ENCODE peak calls at places on chromosome 19, in eight cellular contexts. H, P, C, M, O, A, Q and F are unnamed samples.
A peak's percentile ranks its signal among the peaks of the same experiment; 100 is the strongest.

GRCh38 chr19:4713384-4713951 is 10.2 kb downstream of the DPP9 start:
- DNase-seq in O (no peak), P (no peak), A (no peak), H (peak; percentile 76), M (peak; percentile 76), Q (peak; percentile 94), C (no peak), F (peak; percentile 99)

GRCh38 chr19:29831041-29831548 is 19.3 kb downstream of the CCNE1 start:
- DNase-seq in H (no peak), C (peak; percentile 43), Q (no peak), M (peak; percentile 49), P (no peak), A (no peak), O (no peak), F (no peak)

GRCh38 chr19:49767967-49768581 is 1.3 kb downstream of the AP2A1 start:
- DNase-seq in C (no peak), M (no peak), P (no peak), H (no peak), Q (no peak), O (no peak), A (no peak), F (no peak)

GRCh38 chr19:58509731-58510083 is 2.1 kb downstream of the SLC27A5 start:
- DNase-seq in Q (no peak), O (no peak), C (no peak), M (no peak), P (no peak), A (no peak), H (no peak), F (no peak)

GRCh38 chr19:3520166-3521103 is 14.3 kb downstream of the FZR1 start:
- DNase-seq in P (no peak), A (no peak), H (no peak), Q (no peak), C (no peak), O (no peak), M (peak; percentile 60), F (no peak)

GRCh38 chr19:18059297-18059696 is 27.4 kb downstream of the IL12RB1 start:
- DNase-seq in C (no peak), P (no peak), Q (no peak), H (no peak), O (no peak), M (no peak), A (no peak), F (no peak)

GRCh38 chr19:39390460-39390758 is 497 bp downstream of the PAF1 start:
- DNase-seq in A (no peak), H (no peak), C (no peak), M (no peak), P (no peak), O (no peak), Q (no peak), F (no peak)

GRCh38 chr19:42281175-42282035 is 12.4 kb downstream of the CIC start:
- DNase-seq in O (no peak), C (no peak), Q (no peak), H (no peak), M (no peak), P (peak; percentile 82), A (peak; percentile 50), F (no peak)

GRCh38 chr19:48108997-48109782 is 1.4 kb downstream of the PLA2G4C start:
- DNase-seq in O (no peak), A (no peak), C (no peak), H (no peak), Q (no peak), M (no peak), P (no peak), F (no peak)

GRCh38 chr19:34431681-34432402 is 3.7 kb downstream of the UBA2 start:
- DNase-seq in C (no peak), O (no peak), A (no peak), H (no peak), P (no peak), Q (no peak), M (no peak), F (no peak)

GRCh38 chr19:48629599-48630288 is 7.4 kb downstream of the DBP start:
- DNase-seq in O (no peak), A (no peak), M (peak; percentile 75), P (peak; percentile 51), C (no peak), H (no peak), Q (no peak), F (no peak)

GRCh38 chr19:49161987-49162386 is 4.4 kb downstream of the TRPM4 start:
- DNase-seq in P (no peak), Q (no peak), O (no peak), C (no peak), M (no peak), H (no peak), A (no peak), F (no peak)

GRCh38 chr19:13817018-13817614 is 21.9 kb downstream of the ZSWIM4 start:
- DNase-seq in O (peak; percentile 83), C (no peak), H (no peak), Q (no peak), P (no peak), A (no peak), M (peak; percentile 84), F (no peak)

GRCh38 chr19:10517760-10518443 is 655 bp upstream of the S1PR5 start:
- DNase-seq in H (no peak), A (peak; percentile 18), P (peak; percentile 72), C (no peak), M (no peak), O (no peak), Q (no peak), F (no peak)

GRCh38 chr19:44308011-44308410 is 3.2 kb upstream of the ZNF235 start:
- DNase-seq in O (no peak), A (no peak), C (no peak), M (no peak), H (no peak), P (no peak), Q (no peak), F (peak; percentile 49)

GRCh38 chr19:1773173-1773572 is 19.9 kb downstream of the ONECUT3 start:
- DNase-seq in Q (no peak), A (no peak), H (peak; percentile 25), M (no peak), P (no peak), C (no peak), O (no peak), F (peak; percentile 34)

GRCh38 chr19:38562096-38562495 is 55.7 kb downstream of the MAP4K1 start:
- DNase-seq in A (no peak), C (no peak), H (no peak), Q (no peak), O (no peak), M (no peak), P (no peak), F (no peak)

GRCh38 chr19:56423276-56423984 is 19.3 kb downstream of the ZNF583 start:
- DNase-seq in O (no peak), A (no peak), H (no peak), P (no peak), C (no peak), M (no peak), Q (no peak), F (no peak)

GRCh38 chr19:54253331-54254194 is 3.5 kb downstream of the LILRB5 start:
- DNase-seq in P (no peak), C (no peak), O (no peak), A (no peak), Q (no peak), H (no peak), M (no peak), F (no peak)

GRCh38 chr19:13619203-13619632 is 112.9 kb upstream of the CACNA1A start:
- DNase-seq in M (no peak), A (no peak), C (no peak), O (no peak), P (no peak), H (peak; percentile 42), Q (no peak), F (no peak)

GRCh38 chr19:34217952-34218817 is 36.2 kb upstream of the GARRE1 start:
- DNase-seq in P (no peak), M (no peak), H (peak; percentile 95), Q (peak; percentile 96), O (no peak), A (no peak), C (peak; percentile 59), F (peak; percentile 76)

GRCh38 chr19:29665826-29666633 is 769 bp downstream of the PLEKHF1 start:
- DNase-seq in H (no peak), A (no peak), P (no peak), Q (no peak), O (peak; percentile 70), M (peak; percentile 67), C (no peak), F (no peak)

GRCh38 chr19:4673726-4674125 is 3.6 kb upstream of the MYDGF start:
- DNase-seq in Q (no peak), A (no peak), M (no peak), C (no peak), P (no peak), O (no peak), H (no peak), F (no peak)

GRCh38 chr19:48959341-48960239 is 4.9 kb downstream of the BAX start:
- DNase-seq in A (no peak), H (no peak), O (peak; percentile 80), Q (no peak), P (no peak), M (no peak), C (no peak), F (no peak)

GRCh38 chr19:4755459-4755858 is 31.8 kb upstream of the DPP9 start:
- DNase-seq in M (no peak), Q (no peak), H (no peak), A (no peak), P (no peak), O (no peak), C (no peak), F (no peak)

GRCh38 chr19:48480476-48481190 is 11.5 kb downstream of the CYTH2 start:
- DNase-seq in A (peak; percentile 10), H (no peak), C (peak; percentile 64), P (peak; percentile 71), O (peak; percentile 88), M (peak; percentile 76), Q (no peak), F (no peak)

GRCh38 chr19:31064486-31064885 is 284.8 kb downstream of the TSHZ3 start:
- DNase-seq in Q (no peak), M (no peak), H (peak; percentile 11), C (no peak), O (no peak), P (no peak), A (no peak), F (no peak)

GRCh38 chr19:54444737-54445136 is 4.3 kb upstream of the LENG8 start:
- DNase-seq in H (no peak), M (no peak), O (no peak), C (no peak), A (no peak), Q (no peak), P (no peak), F (no peak)

GRCh38 chr19:29546583-29547190 is 20.9 kb downstream of the VSTM2B start:
- DNase-seq in H (no peak), O (no peak), P (no peak), M (peak; percentile 25), Q (no peak), C (no peak), A (no peak), F (no peak)

GRCh38 chr19:2164020-2164988 is 571 bp downstream of the DOT1L start:
- DNase-seq in O (peak; percentile 86), M (no peak), C (peak; percentile 45), A (peak; percentile 17), P (no peak), H (no peak), Q (no peak), F (no peak)

GRCh38 chr19:50522881-50523280 is 9.2 kb upstream of the ASPDH start:
- DNase-seq in H (no peak), Q (no peak), C (no peak), P (no peak), O (peak; percentile 56), A (no peak), M (no peak), F (no peak)